ENCODE peak calls at places on chromosomes 13 and 19, in seven cellular contexts. G is stimulated activated CD4-positive, alpha-beta T cell treated with anti-CD3 and anti-CD28 coated beads, TNF-alpha, amount 100 ng/mL, for 1 hour; J is frontal cortex; O is ascending aorta; S is fibroblast of the conjunctiva; I is stimulated activated CD8-positive, alpha-beta memory T cell treated with anti-CD3 and anti-CD28 coated beads, Interleukin-4, amount 100 ng/mL, for 1 hour; X is GDM1. T is an unnamed sample.

GRCh38 chr19:17107546-17108452 is 32.2 kb downstream of the MYO9B start:
- DNase-seq in G (no peak), J (no peak), O (peak), S (peak), I (no peak), X (no peak), T (peak)

GRCh38 chr13:40777166-40777956 is 6.4 kb upstream of the MRPS31 start:
- DNase-seq in G (no peak), J (peak), O (no peak), S (no peak), I (no peak), X (peak), T (no peak)

GRCh38 chr13:94722596-94722995 is 10.3 kb upstream of the SOX21 start:
- DNase-seq in G (no peak), J (no peak), O (no peak), S (no peak), I (no peak), X (no peak), T (no peak)

GRCh38 chr13:83216521-83217245 is 665.6 kb downstream of the SLITRK1 start:
- DNase-seq in G (no peak), J (no peak), O (no peak), S (no peak), I (no peak), X (no peak), T (no peak)

GRCh38 chr19:48029431-48029830 is 14.4 kb downstream of the CABP5 start:
- DNase-seq in G (no peak), J (no peak), O (no peak), S (no peak), I (no peak), X (no peak), T (no peak)

GRCh38 chr19:40717880-40718773 is 1.2 kb downstream of the ITPKC start:
- DNase-seq in G (no peak), J (no peak), O (no peak), S (no peak), I (no peak), X (no peak), T (no peak)

GRCh38 chr13:51825165-51825592 is 19.8 kb downstream of the TMEM272 start:
- DNase-seq in G (no peak), J (no peak), O (no peak), S (no peak), I (no peak), X (peak), T (no peak)

GRCh38 chr13:40660692-40661091 is 5.7 kb downstream of the FOXO1 start:
- DNase-seq in G (no peak), J (no peak), O (no peak), S (no peak), I (no peak), X (no peak), T (no peak)

GRCh38 chr13:33761744-33762143 is 56.2 kb upstream of the RFC3 start:
- DNase-seq in G (no peak), J (no peak), O (no peak), S (no peak), I (no peak), X (no peak), T (no peak)

GRCh38 chr19:46903458-46903857 is 42.7 kb downstream of the ARHGAP35 start:
- DNase-seq in G (no peak), J (no peak), O (no peak), S (no peak), I (no peak), X (no peak), T (no peak)

GRCh38 chr19:45404557-45405434 is at the start of gene PPP1R13L:
- DNase-seq in G (no peak), J (peak), O (peak), S (peak), I (no peak), X (no peak), T (no peak)

GRCh38 chr13:101570410-101570809 is 117.9 kb downstream of the ITGBL1 start:
- DNase-seq in G (no peak), J (no peak), O (no peak), S (no peak), I (no peak), X (no peak), T (no peak)

GRCh38 chr13:110351636-110352420 is 44.7 kb downstream of the COL4A2 start:
- DNase-seq in G (no peak), J (no peak), O (no peak), S (no peak), I (no peak), X (no peak), T (no peak)

GRCh38 chr19:16002985-16003384 is 54.2 kb downstream of the OR10H4 start:
- DNase-seq in G (no peak), J (no peak), O (no peak), S (no peak), I (no peak), X (no peak), T (no peak)

GRCh38 chr13:26017196-26017921 is 34.5 kb downstream of the SHISA2 start:
- DNase-seq in G (no peak), J (no peak), O (no peak), S (no peak), I (no peak), X (no peak), T (no peak)

GRCh38 chr19:15412832-15413231 is 6.0 kb downstream of the AKAP8L start:
- DNase-seq in G (no peak), J (no peak), O (no peak), S (no peak), I (no peak), X (no peak), T (no peak)

GRCh38 chr13:33345842-33346241 is 60.3 kb upstream of the STARD13 start:
- DNase-seq in G (no peak), J (no peak), O (no peak), S (no peak), I (no peak), X (no peak), T (no peak)

GRCh38 chr13:50457430-50458393 is 385.8 kb downstream of the DLEU7 start:
- DNase-seq in G (no peak), J (no peak), O (peak), S (no peak), I (no peak), X (no peak), T (no peak)

GRCh38 chr13:79782541-79783216 is 301.7 kb downstream of the NDFIP2 start:
- DNase-seq in G (no peak), J (no peak), O (no peak), S (no peak), I (no peak), X (no peak), T (no peak)

GRCh38 chr19:1206063-1206732 is 620 bp downstream of the STK11 start:
- DNase-seq in G (no peak), J (no peak), O (no peak), S (no peak), I (no peak), X (no peak), T (no peak)

GRCh38 chr13:76009491-76009890 is 373.4 kb downstream of the LMO7 start:
- DNase-seq in G (no peak), J (no peak), O (no peak), S (no peak), I (no peak), X (no peak), T (no peak)

GRCh38 chr19:3607398-3608078 is 863 bp upstream of the TBXA2R start:
- DNase-seq in G (no peak), J (no peak), O (no peak), S (no peak), I (no peak), X (peak), T (no peak)

GRCh38 chr13:35162420-35162819 is 220.3 kb downstream of the NBEA start:
- DNase-seq in G (no peak), J (no peak), O (no peak), S (no peak), I (no peak), X (no peak), T (no peak)

GRCh38 chr13:44379885-44380284 is 6.3 kb downstream of the SERP2 start:
- DNase-seq in G (no peak), J (no peak), O (no peak), S (no peak), I (no peak), X (no peak), T (no peak)

GRCh38 chr13:60617863-60618733 is 221.1 kb downstream of the TDRD3 start:
- DNase-seq in G (no peak), J (no peak), O (no peak), S (no peak), I (no peak), X (no peak), T (no peak)

GRCh38 chr19:7528192-7528519 is 5.7 kb downstream of the MCOLN1 start:
- DNase-seq in G (no peak), J (no peak), O (no peak), S (no peak), I (no peak), X (no peak), T (no peak)

GRCh38 chr13:33289966-33290365 is 4.4 kb upstream of the STARD13 start:
- DNase-seq in G (no peak), J (no peak), O (no peak), S (no peak), I (no peak), X (no peak), T (no peak)

GRCh38 chr13:67366533-67366932 is 136.4 kb upstream of the PCDH9 start:
- DNase-seq in G (no peak), J (no peak), O (no peak), S (no peak), I (no peak), X (no peak), T (no peak)

GRCh38 chr19:34507414-34508067 is 26.0 kb downstream of the WTIP start:
- DNase-seq in G (no peak), J (no peak), O (no peak), S (no peak), I (no peak), X (no peak), T (no peak)

GRCh38 chr13:113616991-113617749 is 32.6 kb downstream of the TFDP1 start:
- DNase-seq in G (no peak), J (no peak), O (no peak), S (no peak), I (no peak), X (no peak), T (no peak)

GRCh38 chr19:3855321-3855720 is 13.5 kb downstream of the ZFR2 start:
- DNase-seq in G (no peak), J (no peak), O (no peak), S (no peak), I (no peak), X (no peak), T (no peak)

GRCh38 chr13:79231887-79232286 is 174.2 kb downstream of the RBM26 start:
- DNase-seq in G (no peak), J (no peak), O (no peak), S (no peak), I (no peak), X (no peak), T (no peak)

GRCh38 chr19:7534531-7534980 is 961 bp upstream of the PNPLA6 start:
- DNase-seq in G (no peak), J (peak), O (peak), S (peak), I (no peak), X (no peak), T (peak)

GRCh38 chr19:41974652-41975051 is 15.5 kb upstream of the RABAC1 start:
- DNase-seq in G (no peak), J (no peak), O (no peak), S (no peak), I (no peak), X (no peak), T (no peak)

GRCh38 chr13:112573710-112574109 is 14.2 kb downstream of the TUBGCP3 start:
- DNase-seq in G (no peak), J (no peak), O (no peak), S (no peak), I (no peak), X (no peak), T (no peak)

GRCh38 chr13:70732611-70733010 is 624.4 kb upstream of the KLHL1 start:
- DNase-seq in G (no peak), J (no peak), O (no peak), S (no peak), I (no peak), X (no peak), T (no peak)

GRCh38 chr13:112729408-112729807 is 39.6 kb downstream of the ATP11A start:
- DNase-seq in G (no peak), J (no peak), O (no peak), S (no peak), I (no peak), X (no peak), T (no peak)

GRCh38 chr13:46516624-46517318 is 36.2 kb upstream of the LRCH1 start:
- DNase-seq in G (no peak), J (no peak), O (no peak), S (no peak), I (no peak), X (no peak), T (no peak)

T was measured in HFF-Myc.